ENCODE peak calls at places on chromosomes 3 and 15, in seven cellular contexts. B is heart left ventricle, Z is neural progenitor cell, N is GM12865, L is AG04449, K is fibroblast of mammary gland, T is tibial artery. C is an unnamed sample.

GRCh38 chr3:120067090-120067489 is 27.2 kb downstream of the GSK3B start:
- DNase-seq in B (no peak), Z (no peak), N (no peak), L (no peak), K (no peak), T (no peak), C (no peak)

GRCh38 chr3:12400795-12401194 is 83.5 kb upstream of the TSEN2 start:
- DNase-seq in B (no peak), Z (no peak), N (no peak), L (peak; percentile 54), K (peak; percentile 83), T (no peak), C (peak; percentile 53)

GRCh38 chr15:71654714-71655174 is 155.6 kb upstream of the NR2E3 start:
- DNase-seq in B (no peak), Z (no peak), N (no peak), L (no peak), K (no peak), T (no peak), C (no peak)

GRCh38 chr3:152376351-152377183 is 107.8 kb downstream of the MBNL1 start:
- DNase-seq in B (no peak), Z (no peak), N (peak; percentile 90), L (peak; percentile 63), K (peak; percentile 68), T (no peak), C (no peak)

GRCh38 chr15:66883322-66883911 is 181.4 kb downstream of the SMAD6 start:
- DNase-seq in B (peak; percentile 91), Z (peak; percentile 68), N (no peak), L (peak; percentile 100), K (peak; percentile 100), T (peak; percentile 96), C (peak; percentile 100)

GRCh38 chr3:71695000-71695482 is 30.2 kb downstream of the EIF4E3 start:
- DNase-seq in B (no peak), Z (no peak), N (no peak), L (no peak), K (peak; percentile 11), T (no peak), C (no peak)

GRCh38 chr15:51051776-51052175 is 42.9 kb downstream of the TNFAIP8L3 start:
- DNase-seq in B (peak; percentile 71), Z (no peak), N (no peak), L (no peak), K (no peak), T (peak; percentile 59), C (no peak)

GRCh38 chr3:45980819-45981218 is 14.8 kb downstream of the FYCO1 start:
- DNase-seq in B (no peak), Z (no peak), N (no peak), L (no peak), K (peak; percentile 66), T (no peak), C (no peak)

GRCh38 chr15:29939404-29939803 is 117.1 kb upstream of the TJP1 start:
- DNase-seq in B (no peak), Z (no peak), N (no peak), L (no peak), K (peak; percentile 60), T (no peak), C (peak; percentile 66)

GRCh38 chr3:25558796-25559195 is 105.9 kb downstream of the TOP2B start:
- DNase-seq in B (no peak), Z (no peak), N (no peak), L (no peak), K (no peak), T (no peak), C (no peak)

GRCh38 chr3:141646760-141647561 is 91.1 kb upstream of the RNF7 start:
- DNase-seq in B (no peak), Z (peak; percentile 59), N (peak; percentile 39), L (no peak), K (peak; percentile 62), T (peak; percentile 54), C (no peak)

GRCh38 chr15:101118615-101119014 is 133.2 kb downstream of the CHSY1 start:
- DNase-seq in B (no peak), Z (no peak), N (no peak), L (no peak), K (no peak), T (no peak), C (no peak)

GRCh38 chr3:124812291-124813265 is 74.6 kb downstream of the ITGB5 start:
- DNase-seq in B (peak; percentile 72), Z (no peak), N (no peak), L (peak; percentile 94), K (peak; percentile 100), T (peak; percentile 86), C (peak; percentile 89)

GRCh38 chr3:140842984-140843649 is 98.5 kb upstream of the SLC25A36 start:
- DNase-seq in B (no peak), Z (no peak), N (peak; percentile 91), L (no peak), K (no peak), T (no peak), C (no peak)

GRCh38 chr3:19946291-19946831 is 536 bp upstream of the RAB5A start:
- DNase-seq in B (no peak), Z (no peak), N (no peak), L (no peak), K (peak; percentile 31), T (no peak), C (no peak)

GRCh38 chr3:11689749-11690148 is 46.0 kb upstream of the VGLL4 start:
- DNase-seq in B (no peak), Z (peak; percentile 7), N (no peak), L (no peak), K (no peak), T (no peak), C (no peak)

GRCh38 chr15:99437315-99438221 is 128.2 kb upstream of the MEF2A start:
- DNase-seq in B (no peak), Z (no peak), N (no peak), L (no peak), K (no peak), T (peak; percentile 28), C (no peak)

GRCh38 chr15:93144477-93145270 is 55.7 kb upstream of the RGMA start:
- DNase-seq in B (no peak), Z (no peak), N (no peak), L (no peak), K (no peak), T (peak; percentile 33), C (no peak)

GRCh38 chr15:68517285-68517711 is 61.5 kb upstream of the CORO2B start:
- DNase-seq in B (peak; percentile 72), Z (peak; percentile 66), N (no peak), L (no peak), K (no peak), T (peak; percentile 49), C (no peak)

GRCh38 chr15:94232107-94232506 is 746 bp downstream of the MCTP2 start:
- DNase-seq in B (no peak), Z (peak; percentile 12), N (no peak), L (no peak), K (no peak), T (no peak), C (no peak)

GRCh38 chr15:22911306-22911705 is 68.9 kb downstream of the CYFIP1 start:
- DNase-seq in B (no peak), Z (no peak), N (no peak), L (no peak), K (no peak), T (no peak), C (no peak)

GRCh38 chr3:46612324-46612723 is at the start of gene FAM240A:
- DNase-seq in B (no peak), Z (peak; percentile 45), N (no peak), L (no peak), K (no peak), T (no peak), C (peak; percentile 66)

GRCh38 chr15:39756806-39757522 is 25.7 kb downstream of the FSIP1 start:
- DNase-seq in B (no peak), Z (peak; percentile 85), N (peak; percentile 68), L (peak; percentile 36), K (peak; percentile 77), T (no peak), C (peak; percentile 33)

GRCh38 chr15:99385865-99386264 is 134.6 kb downstream of the LRRC28 start:
- DNase-seq in B (peak; percentile 72), Z (no peak), N (no peak), L (no peak), K (peak; percentile 69), T (peak; percentile 49), C (no peak)

GRCh38 chr15:38598749-38599148 is 34.1 kb upstream of the RASGRP1 start:
- DNase-seq in B (no peak), Z (no peak), N (no peak), L (no peak), K (no peak), T (no peak), C (peak; percentile 9)

GRCh38 chr15:33476076-33476475 is 165.3 kb downstream of the RYR3 start:
- DNase-seq in B (no peak), Z (no peak), N (no peak), L (no peak), K (no peak), T (no peak), C (no peak)

GRCh38 chr3:169328471-169328870 is 335.0 kb downstream of the MECOM start:
- DNase-seq in B (no peak), Z (no peak), N (no peak), L (no peak), K (no peak), T (no peak), C (no peak)

GRCh38 chr3:169324454-169324789 is 339.1 kb downstream of the MECOM start:
- DNase-seq in B (no peak), Z (no peak), N (no peak), L (no peak), K (no peak), T (no peak), C (no peak)

GRCh38 chr3:169325821-169326220 is 337.7 kb downstream of the MECOM start:
- DNase-seq in B (no peak), Z (no peak), N (no peak), L (no peak), K (no peak), T (no peak), C (no peak)

GRCh38 chr3:169327969-169328368 is 335.5 kb downstream of the MECOM start:
- DNase-seq in B (no peak), Z (no peak), N (no peak), L (no peak), K (no peak), T (no peak), C (no peak)

GRCh38 chr3:169323580-169324453 is 339.7 kb downstream of the MECOM start:
- DNase-seq in B (no peak), Z (no peak), N (no peak), L (no peak), K (peak; percentile 11), T (no peak), C (no peak)
- H3K4me3 ChIP-seq in B (no peak overlapping the region), Z (no peak overlapping the region), N (no peak overlapping the region), L (no peak overlapping the region), K (no peak overlapping the region), T (no peak overlapping the region), C (no peak overlapping the region)

GRCh38 chr3:69999191-70000027 is at the start of gene SAMMSON:
- DNase-seq in B (peak; percentile 46), Z (no peak), N (no peak), L (no peak), K (peak; percentile 49), T (no peak), C (no peak)
- H3K4me3 ChIP-seq in B (no peak within 1 kb of the TSS), Z (no peak within 1 kb of the TSS), N (no peak within 1 kb of the TSS), L (no peak within 1 kb of the TSS), K (peak within 1 kb of the TSS; percentile 31), T (peak within 1 kb of the TSS; percentile 25), C (no peak within 1 kb of the TSS)

GRCh38 chr3:98039322-98040024 is 4.4 kb upstream of the GABRR3 start:
- DNase-seq in B (no peak), Z (peak; percentile 69), N (peak; percentile 91), L (peak; percentile 56), K (peak; percentile 89), T (peak; percentile 38), C (peak; percentile 69)
- H3K4me3 ChIP-seq in B (no peak overlapping the region), Z (peak overlapping the region; percentile 55), N (peak overlapping the region; percentile 46), L (peak overlapping the region; percentile 59), K (peak overlapping the region; percentile 51), T (peak overlapping the region; percentile 34), C (peak overlapping the region; percentile 37)

GRCh38 chr15:70435369-70435768 is 328.0 kb downstream of the UACA start:
- DNase-seq in B (no peak), Z (no peak), N (peak; percentile 46), L (no peak), K (no peak), T (no peak), C (no peak)
- H3K4me3 ChIP-seq in B (no peak overlapping the region), Z (no peak overlapping the region), N (no peak overlapping the region), L (no peak overlapping the region), K (no peak overlapping the region), T (no peak overlapping the region), C (no peak overlapping the region)

C was measured in epithelial cell of proximal tubule.